ENCODE peak calls at places on chromosomes 16 and 17, in seven cellular contexts. One of them, this sample, is unnamed.

GRCh38 chr17:50055055-50055425 is 870 bp upstream of the ITGA3 start:
- DNase-seq in GM10248: no peak
- DNase-seq in progenitor cell of endocrine pancreas: peak; percentile 27
- DNase-seq in suprapubic skin: no peak
- DNase-seq in pancreas: peak; percentile 87
- DNase-seq in WTC11: peak; percentile 69
- DNase-seq in fibroblast of the aortic adventitia: no peak
- DNase-seq in this sample: no peak

GRCh38 chr17:77208217-77208808 is 67.5 kb downstream of the SEC14L1 start:
- DNase-seq in progenitor cell of endocrine pancreas: no peak
- DNase-seq in fibroblast of the aortic adventitia: peak; percentile 66
- DNase-seq in pancreas: no peak
- DNase-seq in WTC11: peak; percentile 13
- DNase-seq in GM10248: no peak
- DNase-seq in suprapubic skin: peak; percentile 65
- DNase-seq in this sample: no peak

GRCh38 chr16:90044111-90044551 is 24.9 kb upstream of the DBNDD1 start:
- DNase-seq in pancreas: no peak
- DNase-seq in GM10248: peak; percentile 12
- DNase-seq in suprapubic skin: no peak
- DNase-seq in fibroblast of the aortic adventitia: no peak
- DNase-seq in WTC11: no peak
- DNase-seq in progenitor cell of endocrine pancreas: no peak
- DNase-seq in this sample: no peak

GRCh38 chr17:70168044-70168978 is 1.0 kb upstream of the KCNJ2 start:
- DNase-seq in suprapubic skin: peak; percentile 79
- DNase-seq in fibroblast of the aortic adventitia: peak; percentile 70
- DNase-seq in pancreas: peak; percentile 74
- DNase-seq in WTC11: peak; percentile 65
- DNase-seq in progenitor cell of endocrine pancreas: peak; percentile 30
- DNase-seq in GM10248: peak; percentile 46
- DNase-seq in this sample: no peak

GRCh38 chr17:36544049-36544319 is 735 bp upstream of the GGNBP2 start:
- DNase-seq in pancreas: peak; percentile 34
- DNase-seq in suprapubic skin: no peak
- DNase-seq in GM10248: peak; percentile 42
- DNase-seq in fibroblast of the aortic adventitia: peak; percentile 60
- DNase-seq in progenitor cell of endocrine pancreas: peak; percentile 11
- DNase-seq in WTC11: no peak
- DNase-seq in this sample: no peak

GRCh38 chr16:4760221-4760910 is 6.6 kb downstream of the ZNF500 start:
- DNase-seq in GM10248: no peak
- DNase-seq in pancreas: no peak
- DNase-seq in progenitor cell of endocrine pancreas: no peak
- DNase-seq in suprapubic skin: no peak
- DNase-seq in WTC11: no peak
- DNase-seq in fibroblast of the aortic adventitia: no peak
- DNase-seq in this sample: no peak

GRCh38 chr17:29617481-29618271 is 5.0 kb downstream of the CORO6 start:
- DNase-seq in suprapubic skin: peak; percentile 90
- DNase-seq in pancreas: peak; percentile 81
- DNase-seq in progenitor cell of endocrine pancreas: no peak
- DNase-seq in fibroblast of the aortic adventitia: peak; percentile 45
- DNase-seq in GM10248: peak; percentile 85
- DNase-seq in WTC11: peak; percentile 91
- DNase-seq in this sample: peak; percentile 80

GRCh38 chr17:65794572-65794971 is 233.1 kb upstream of the AXIN2 start:
- DNase-seq in suprapubic skin: no peak
- DNase-seq in WTC11: peak; percentile 42
- DNase-seq in progenitor cell of endocrine pancreas: no peak
- DNase-seq in pancreas: no peak
- DNase-seq in GM10248: no peak
- DNase-seq in fibroblast of the aortic adventitia: peak; percentile 35
- DNase-seq in this sample: no peak

GRCh38 chr17:83194761-83195329 is 115.4 kb downstream of the METRNL start:
- DNase-seq in fibroblast of the aortic adventitia: no peak
- DNase-seq in pancreas: no peak
- DNase-seq in GM10248: no peak
- DNase-seq in WTC11: no peak
- DNase-seq in progenitor cell of endocrine pancreas: no peak
- DNase-seq in suprapubic skin: peak; percentile 80
- DNase-seq in this sample: peak; percentile 12

GRCh38 chr16:88195021-88195581 is 187.7 kb upstream of the ZNF469 start:
- DNase-seq in GM10248: no peak
- DNase-seq in WTC11: no peak
- DNase-seq in progenitor cell of endocrine pancreas: no peak
- DNase-seq in pancreas: no peak
- DNase-seq in suprapubic skin: no peak
- DNase-seq in fibroblast of the aortic adventitia: no peak
- DNase-seq in this sample: no peak

GRCh38 chr16:4319454-4319853 is 3.6 kb downstream of the GLIS2 start:
- DNase-seq in pancreas: no peak
- DNase-seq in WTC11: no peak
- DNase-seq in fibroblast of the aortic adventitia: no peak
- DNase-seq in progenitor cell of endocrine pancreas: no peak
- DNase-seq in GM10248: peak; percentile 73
- DNase-seq in suprapubic skin: no peak
- DNase-seq in this sample: peak; percentile 49

GRCh38 chr16:85514295-85514600 is 98.9 kb upstream of the GSE1 start:
- DNase-seq in suprapubic skin: no peak
- DNase-seq in WTC11: no peak
- DNase-seq in pancreas: peak; percentile 85
- DNase-seq in GM10248: no peak
- DNase-seq in progenitor cell of endocrine pancreas: no peak
- DNase-seq in fibroblast of the aortic adventitia: no peak
- DNase-seq in this sample: no peak

GRCh38 chr17:61495161-61495857 is 43.1 kb downstream of the TBX4 start:
- DNase-seq in WTC11: no peak
- DNase-seq in suprapubic skin: no peak
- DNase-seq in GM10248: no peak
- DNase-seq in pancreas: no peak
- DNase-seq in progenitor cell of endocrine pancreas: no peak
- DNase-seq in fibroblast of the aortic adventitia: peak; percentile 54
- DNase-seq in this sample: no peak

GRCh38 chr17:82105417-82105881 is 7.4 kb upstream of the FASN start:
- DNase-seq in suprapubic skin: no peak
- DNase-seq in pancreas: peak; percentile 18
- DNase-seq in GM10248: no peak
- DNase-seq in WTC11: no peak
- DNase-seq in fibroblast of the aortic adventitia: no peak
- DNase-seq in progenitor cell of endocrine pancreas: no peak
- DNase-seq in this sample: no peak

GRCh38 chr16:19348578-19349315 is 63.2 kb downstream of the CLEC19A start:
- DNase-seq in pancreas: no peak
- DNase-seq in suprapubic skin: no peak
- DNase-seq in WTC11: peak; percentile 58
- DNase-seq in GM10248: no peak
- DNase-seq in progenitor cell of endocrine pancreas: peak; percentile 24
- DNase-seq in fibroblast of the aortic adventitia: no peak
- DNase-seq in this sample: no peak

GRCh38 chr16:13113786-13114185 is 212.4 kb downstream of the SHISA9 start:
- DNase-seq in progenitor cell of endocrine pancreas: no peak
- DNase-seq in fibroblast of the aortic adventitia: no peak
- DNase-seq in GM10248: no peak
- DNase-seq in suprapubic skin: no peak
- DNase-seq in pancreas: no peak
- DNase-seq in WTC11: no peak
- DNase-seq in this sample: no peak

GRCh38 chr17:12043702-12044101 is 23.0 kb downstream of the MAP2K4 start:
- DNase-seq in suprapubic skin: no peak
- DNase-seq in WTC11: no peak
- DNase-seq in GM10248: no peak
- DNase-seq in fibroblast of the aortic adventitia: no peak
- DNase-seq in progenitor cell of endocrine pancreas: no peak
- DNase-seq in pancreas: no peak
- DNase-seq in this sample: no peak

GRCh38 chr16:30378236-30379164 is 3.9 kb downstream of the SEPTIN1 start:
- DNase-seq in pancreas: peak; percentile 98
- DNase-seq in WTC11: peak; percentile 100
- DNase-seq in fibroblast of the aortic adventitia: peak; percentile 95
- DNase-seq in GM10248: peak; percentile 98
- DNase-seq in progenitor cell of endocrine pancreas: peak; percentile 99
- DNase-seq in suprapubic skin: peak; percentile 100
- DNase-seq in this sample: peak; percentile 99
- TF ChIP-seq CTCF in pancreas: no peak
- TF ChIP-seq CTCF in WTC11: no peak
- TF ChIP-seq CTCF in fibroblast of the aortic adventitia: peak; percentile 37
- TF ChIP-seq CTCF in GM10248: no peak
- TF ChIP-seq CTCF in progenitor cell of endocrine pancreas: peak; percentile 34
- TF ChIP-seq CTCF in suprapubic skin: no peak
- TF ChIP-seq CTCF in this sample: no peak

GRCh38 chr16:72502654-72503005 is 330.7 kb upstream of the PMFBP1 start:
- DNase-seq in WTC11: no peak
- DNase-seq in pancreas: no peak
- DNase-seq in suprapubic skin: no peak
- DNase-seq in fibroblast of the aortic adventitia: no peak
- DNase-seq in progenitor cell of endocrine pancreas: no peak
- DNase-seq in GM10248: no peak
- DNase-seq in this sample: no peak

GRCh38 chr16:72500545-72500944 is 328.6 kb upstream of the PMFBP1 start:
- DNase-seq in WTC11: no peak
- DNase-seq in fibroblast of the aortic adventitia: no peak
- DNase-seq in suprapubic skin: no peak
- DNase-seq in progenitor cell of endocrine pancreas: no peak
- DNase-seq in GM10248: no peak
- DNase-seq in pancreas: no peak
- DNase-seq in this sample: no peak

DNA sequence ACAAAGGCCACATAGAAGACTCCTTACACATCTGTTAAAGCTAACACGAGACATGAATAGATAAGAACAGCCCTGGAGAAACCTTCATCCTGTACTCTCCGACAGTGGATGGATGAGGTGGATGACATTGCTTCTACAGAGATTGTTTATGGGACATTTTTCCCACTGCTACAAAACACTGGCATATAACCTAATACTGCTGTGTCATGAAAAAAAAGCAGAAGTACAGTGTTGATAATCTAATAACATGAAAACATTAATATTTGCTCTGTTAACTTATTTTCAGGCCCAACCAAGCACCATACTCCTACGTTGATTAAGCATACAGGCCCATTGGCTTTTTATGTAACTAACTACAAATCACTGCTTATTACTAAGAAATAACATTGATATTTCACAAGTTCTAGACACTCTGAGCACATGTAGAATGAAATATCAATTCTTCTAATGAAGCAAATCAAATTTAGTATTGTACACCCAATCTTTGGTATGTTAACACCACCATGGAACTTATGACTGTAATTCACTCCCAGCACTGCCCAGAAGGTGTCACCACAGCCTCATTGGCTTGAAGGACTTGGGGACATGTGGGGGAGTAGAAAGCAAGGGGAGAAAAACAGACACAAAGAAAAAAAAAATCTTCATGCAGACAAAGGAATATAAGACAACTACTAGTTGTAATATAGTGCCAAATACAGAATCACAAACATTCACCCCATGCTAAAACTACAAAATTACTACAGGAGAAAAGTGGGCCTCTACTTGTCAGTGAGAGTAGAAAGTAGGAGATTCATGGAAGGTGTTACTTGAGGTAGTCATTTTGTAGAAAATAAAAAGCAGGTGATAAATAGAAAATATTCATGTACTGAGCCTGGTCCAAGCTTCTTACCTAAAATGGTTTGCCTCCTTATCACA is 330.0 kb upstream of the PMFBP1 start:
- DNase-seq in pancreas: peak; percentile 17
- DNase-seq in GM10248: peak; percentile 61
- DNase-seq in suprapubic skin: no peak
- DNase-seq in progenitor cell of endocrine pancreas: peak; percentile 36
- DNase-seq in fibroblast of the aortic adventitia: peak; percentile 88
- DNase-seq in WTC11: peak; percentile 67
- DNase-seq in this sample: peak; percentile 29
- TF ChIP-seq CTCF in pancreas: peak; percentile 50
- TF ChIP-seq CTCF in GM10248: peak; percentile 90
- TF ChIP-seq CTCF in suprapubic skin: no peak
- TF ChIP-seq CTCF in progenitor cell of endocrine pancreas: peak; percentile 91
- TF ChIP-seq CTCF in fibroblast of the aortic adventitia: peak; percentile 97
- TF ChIP-seq CTCF in WTC11: peak; percentile 47
- TF ChIP-seq CTCF in this sample: peak; percentile 26

DNA sequence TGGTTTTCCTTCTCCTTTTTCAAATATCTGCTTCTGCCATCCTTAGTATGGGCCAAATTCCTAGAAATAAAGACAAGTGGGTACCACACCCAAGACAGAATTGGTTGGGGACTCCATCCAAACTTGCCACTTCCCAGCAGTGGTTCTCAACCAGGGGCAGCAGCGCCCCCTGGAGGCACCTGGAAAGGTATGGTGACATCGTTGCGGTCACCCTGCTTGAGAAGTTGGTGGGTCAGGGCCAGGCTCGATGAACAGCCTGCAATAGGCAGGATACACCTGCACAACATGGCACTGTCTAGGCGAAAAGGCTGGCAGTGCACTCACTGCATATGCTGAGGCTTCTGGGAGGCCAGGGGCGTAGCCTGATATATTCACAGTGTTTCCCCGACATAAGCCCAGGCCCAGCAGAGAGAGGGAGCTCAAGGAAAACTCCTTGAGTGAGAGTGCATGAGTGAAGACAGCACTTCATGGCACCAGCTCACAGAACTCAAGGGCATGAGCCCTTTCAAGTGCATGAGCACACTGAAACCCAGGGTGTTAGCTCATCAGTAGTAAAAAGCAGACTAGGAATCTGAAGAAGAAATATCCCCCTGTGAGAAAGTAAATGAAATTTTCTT is 57.7 kb downstream of the CMC2 start:
- DNase-seq in WTC11: peak; percentile 82
- DNase-seq in pancreas: no peak
- DNase-seq in progenitor cell of endocrine pancreas: no peak
- DNase-seq in fibroblast of the aortic adventitia: peak; percentile 55
- DNase-seq in GM10248: peak; percentile 53
- DNase-seq in suprapubic skin: no peak
- DNase-seq in this sample: no peak
- TF ChIP-seq CTCF in WTC11: peak; percentile 91
- TF ChIP-seq CTCF in pancreas: peak; percentile 40
- TF ChIP-seq CTCF in progenitor cell of endocrine pancreas: peak; percentile 55
- TF ChIP-seq CTCF in fibroblast of the aortic adventitia: peak; percentile 53
- TF ChIP-seq CTCF in GM10248: peak; percentile 73
- TF ChIP-seq CTCF in suprapubic skin: peak; percentile 7
- TF ChIP-seq CTCF in this sample: no peak

GRCh38 chr16:58499615-58500328 is at the start of gene NDRG4:
- DNase-seq in WTC11: peak; percentile 77
- DNase-seq in GM10248: peak; percentile 84
- DNase-seq in progenitor cell of endocrine pancreas: no peak
- DNase-seq in suprapubic skin: peak; percentile 80
- DNase-seq in pancreas: peak; percentile 43
- DNase-seq in fibroblast of the aortic adventitia: peak; percentile 74
- DNase-seq in this sample: no peak

GRCh38 chr16:58503166-58503862 is 3.4 kb downstream of the NDRG4 start:
- DNase-seq in pancreas: no peak
- DNase-seq in GM10248: no peak
- DNase-seq in suprapubic skin: peak; percentile 58
- DNase-seq in WTC11: no peak
- DNase-seq in fibroblast of the aortic adventitia: no peak
- DNase-seq in progenitor cell of endocrine pancreas: no peak
- DNase-seq in this sample: no peak

GRCh38 chr16:58500329-58501241 is 642 bp downstream of the NDRG4 start:
- DNase-seq in pancreas: no peak
- DNase-seq in suprapubic skin: peak; percentile 77
- DNase-seq in progenitor cell of endocrine pancreas: no peak
- DNase-seq in GM10248: peak; percentile 26
- DNase-seq in WTC11: peak; percentile 38
- DNase-seq in fibroblast of the aortic adventitia: no peak
- DNase-seq in this sample: peak; percentile 31

GRCh38 chr16:58502217-58502921 is 2.4 kb downstream of the NDRG4 start:
- DNase-seq in progenitor cell of endocrine pancreas: no peak
- DNase-seq in pancreas: no peak
- DNase-seq in suprapubic skin: peak; percentile 28
- DNase-seq in WTC11: no peak
- DNase-seq in GM10248: no peak
- DNase-seq in fibroblast of the aortic adventitia: no peak
- DNase-seq in this sample: no peak

GRCh38 chr16:58501242-58502131 is 1.5 kb downstream of the NDRG4 start:
- DNase-seq in fibroblast of the aortic adventitia: no peak
- DNase-seq in suprapubic skin: peak; percentile 74
- DNase-seq in progenitor cell of endocrine pancreas: peak; percentile 61
- DNase-seq in GM10248: peak; percentile 26
- DNase-seq in pancreas: peak; percentile 78
- DNase-seq in WTC11: peak; percentile 88
- DNase-seq in this sample: peak; percentile 41
- TF ChIP-seq CTCF in fibroblast of the aortic adventitia: no peak
- TF ChIP-seq CTCF in suprapubic skin: no peak
- TF ChIP-seq CTCF in progenitor cell of endocrine pancreas: no peak
- TF ChIP-seq CTCF in GM10248: no peak
- TF ChIP-seq CTCF in pancreas: no peak
- TF ChIP-seq CTCF in WTC11: no peak
- TF ChIP-seq CTCF in this sample: no peak

This sample was measured in activated B cell treated with CpG ODN at 0.5 μM for 24 hours.